ENCODE peak calls at places on chromosomes 3 and 15, in six cellular contexts. P is GM10248, B is neural progenitor cell, H is HFF-Myc, K is AG04449, Z is endothelial cell of umbilical vein. W is an unnamed sample.
A peak's percentile ranks its signal among the peaks of the same experiment; 100 is the strongest.

GRCh38 chr3:134630506-134630905 is 20.3 kb downstream of the KY start:
- DNase-seq in P (no peak), B (no peak), H (no peak), K (no peak), Z (no peak), W (no peak)

GRCh38 chr3:195150194-195151118 is 120.5 kb downstream of the XXYLT1 start:
- DNase-seq in P (peak; percentile 48), B (peak; percentile 54), H (no peak), K (no peak), Z (peak; percentile 99), W (no peak)

GRCh38 chr3:31533169-31533870 is 595 bp downstream of the STT3B start:
- DNase-seq in P (peak; percentile 39), B (peak; percentile 71), H (no peak), K (no peak), Z (peak; percentile 34), W (no peak)

GRCh38 chr3:29693863-29694262 is 413.0 kb downstream of the RBMS3 start:
- DNase-seq in P (no peak), B (peak; percentile 73), H (peak; percentile 77), K (peak; percentile 83), Z (peak; percentile 78), W (peak; percentile 58)

GRCh38 chr3:8152826-8153418 is 348.7 kb upstream of the LMCD1 start:
- DNase-seq in P (no peak), B (no peak), H (no peak), K (no peak), Z (no peak), W (no peak)

GRCh38 chr3:159988617-159989251 is at the start of gene IL12A:
- DNase-seq in P (peak; percentile 91), B (peak; percentile 88), H (no peak), K (no peak), Z (peak; percentile 75), W (peak; percentile 28)

GRCh38 chr3:137970914-137971831 is 38.8 kb upstream of the CLDN18 start:
- DNase-seq in P (peak; percentile 57), B (peak; percentile 88), H (peak; percentile 25), K (no peak), Z (peak; percentile 59), W (peak; percentile 10)

GRCh38 chr3:18420584-18420983 is 4.6 kb downstream of the SATB1 start:
- DNase-seq in P (no peak), B (no peak), H (no peak), K (no peak), Z (no peak), W (no peak)

GRCh38 chr3:72681598-72681997 is 166.6 kb downstream of the SHQ1 start:
- DNase-seq in P (no peak), B (no peak), H (no peak), K (no peak), Z (no peak), W (no peak)

GRCh38 chr3:12187448-12188327 is 29.0 kb upstream of the TIMP4 start:
- DNase-seq in P (peak; percentile 62), B (no peak), H (no peak), K (no peak), Z (peak; percentile 17), W (no peak)

GRCh38 chr3:49780080-49780967 is 6.0 kb downstream of the IP6K1 start:
- DNase-seq in P (no peak), B (no peak), H (no peak), K (no peak), Z (no peak), W (no peak)
- TF ChIP-seq CTCF in P (no peak), B (no peak), H (no peak), K (no peak), Z (no peak), W (no peak)

DNA sequence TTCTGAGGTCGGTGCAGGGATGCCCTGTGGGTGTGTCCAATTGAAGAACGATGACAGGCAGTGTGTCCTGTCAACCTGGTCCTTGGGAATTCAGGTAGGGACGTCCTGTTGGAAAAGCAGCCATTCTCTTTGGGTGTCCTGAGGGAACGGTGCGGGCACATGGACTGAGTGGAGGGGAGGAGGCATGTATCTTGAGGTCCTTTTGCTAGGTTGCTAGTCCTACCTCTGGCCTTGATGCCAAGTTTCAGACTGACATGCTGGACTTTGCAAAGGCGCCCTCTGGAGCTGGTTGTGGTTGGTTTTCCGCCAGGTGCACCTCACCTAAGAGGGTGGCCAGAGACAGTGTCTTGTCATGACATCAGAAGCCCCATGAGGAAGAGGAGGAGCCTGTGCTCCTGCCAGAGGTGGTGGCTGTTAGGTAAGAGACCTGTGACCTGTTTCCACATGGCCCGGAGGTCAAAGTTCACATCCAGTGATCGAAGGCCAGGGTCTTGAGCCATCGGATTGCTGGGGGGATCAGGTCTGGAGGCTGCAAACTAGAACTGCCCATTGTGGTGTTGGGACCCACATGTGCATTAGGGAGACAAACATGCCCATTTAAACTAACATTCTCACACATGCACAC is 106.3 kb downstream of the SNRPN start:
- DNase-seq in P (no peak), B (no peak), H (no peak), K (no peak), Z (no peak), W (no peak)
- TF ChIP-seq CTCF in P (no peak), B (no peak), H (no peak), K (no peak), Z (no peak), W (no peak)

GRCh38 chr15:49229922-49230321 is 59.9 kb downstream of the GALK2 start:
- DNase-seq in P (no peak), B (no peak), H (no peak), K (no peak), Z (no peak), W (no peak)

GRCh38 chr15:49223536-49224274 is 53.7 kb downstream of the GALK2 start:
- DNase-seq in P (no peak), B (no peak), H (no peak), K (no peak), Z (no peak), W (no peak)

GRCh38 chr15:49227602-49228001 is 57.6 kb downstream of the GALK2 start:
- DNase-seq in P (no peak), B (no peak), H (no peak), K (no peak), Z (no peak), W (no peak)

DNA sequence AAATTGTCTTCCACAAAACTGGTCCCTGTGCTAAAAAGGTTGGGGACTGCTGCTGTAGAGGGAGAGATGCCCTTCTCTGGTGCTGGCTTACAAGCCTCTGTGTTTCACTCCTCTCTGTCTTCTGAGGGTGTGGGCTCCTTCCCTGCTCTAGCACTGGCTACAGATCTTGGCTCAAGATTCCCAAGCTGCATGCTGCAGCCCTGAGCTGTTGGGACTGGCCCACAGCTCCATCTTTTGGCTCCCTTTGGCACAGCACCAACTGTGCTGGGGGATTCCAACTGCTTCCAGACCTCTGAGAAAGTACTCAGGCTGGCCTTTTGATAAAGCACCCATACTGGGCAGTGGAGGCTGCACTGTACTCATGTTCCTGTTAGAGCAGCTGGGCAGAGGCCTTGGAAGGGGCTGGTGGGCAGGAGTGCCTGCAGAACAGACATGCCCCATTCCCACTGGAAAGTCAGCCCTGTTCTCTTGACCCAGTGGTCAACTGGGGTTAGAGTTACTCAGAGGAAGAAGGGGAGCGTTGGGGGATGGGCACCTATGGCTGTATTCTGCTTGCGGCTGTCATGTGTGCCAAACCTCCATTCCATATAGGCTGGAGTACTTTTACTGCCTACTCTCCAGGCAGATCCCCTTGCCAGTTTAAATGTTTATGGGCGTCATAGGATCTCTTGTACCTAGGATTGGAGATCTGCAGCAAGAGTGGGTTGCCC is 55.7 kb downstream of the GALK2 start:
- DNase-seq in P (no peak), B (peak; percentile 77), H (no peak), K (no peak), Z (peak; percentile 28), W (no peak)
- TF ChIP-seq CTCF in P (peak; percentile 13), B (peak; percentile 66), H (peak; percentile 24), K (peak; percentile 18), Z (peak; percentile 19), W (no peak)

GRCh38 chr3:37433758-37434157 is 259.4 kb upstream of the LRRFIP2 start:
- DNase-seq in P (no peak), B (no peak), H (no peak), K (no peak), Z (no peak), W (no peak)

DNA sequence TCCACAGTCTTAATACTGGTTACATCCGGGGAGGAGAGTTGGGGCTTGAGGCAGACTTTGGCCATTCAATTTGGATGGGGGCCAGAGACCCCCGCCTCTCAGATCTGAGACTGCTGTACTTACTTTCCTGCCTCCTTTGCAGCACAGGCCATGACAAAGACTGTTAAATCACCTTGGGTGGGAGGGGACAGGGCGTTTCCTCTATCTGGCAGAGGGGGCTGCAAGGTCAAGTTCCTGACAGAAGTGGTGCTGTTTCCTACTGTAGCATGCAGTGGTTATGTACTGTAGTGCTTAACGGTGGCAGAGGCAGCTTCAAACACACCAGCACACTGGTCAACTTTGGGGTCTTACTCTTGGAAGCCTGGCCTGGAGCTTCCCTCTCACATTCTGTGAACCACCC is 261.2 kb upstream of the LRRFIP2 start:
- DNase-seq in P (no peak), B (no peak), H (no peak), K (no peak), Z (no peak), W (no peak)
- TF ChIP-seq CTCF in P (no peak), B (no peak), H (no peak), K (no peak), Z (no peak), W (no peak)

GRCh38 chr15:62068071-62068786 is 1.5 kb downstream of the C2CD4A start:
- DNase-seq in P (peak; percentile 41), B (peak; percentile 80), H (no peak), K (no peak), Z (peak; percentile 60), W (no peak)
- TF ChIP-seq CTCF in P (peak; percentile 3), B (peak; percentile 25), H (peak; percentile 2), K (peak; percentile 20), Z (peak; percentile 4), W (no peak)

DNA sequence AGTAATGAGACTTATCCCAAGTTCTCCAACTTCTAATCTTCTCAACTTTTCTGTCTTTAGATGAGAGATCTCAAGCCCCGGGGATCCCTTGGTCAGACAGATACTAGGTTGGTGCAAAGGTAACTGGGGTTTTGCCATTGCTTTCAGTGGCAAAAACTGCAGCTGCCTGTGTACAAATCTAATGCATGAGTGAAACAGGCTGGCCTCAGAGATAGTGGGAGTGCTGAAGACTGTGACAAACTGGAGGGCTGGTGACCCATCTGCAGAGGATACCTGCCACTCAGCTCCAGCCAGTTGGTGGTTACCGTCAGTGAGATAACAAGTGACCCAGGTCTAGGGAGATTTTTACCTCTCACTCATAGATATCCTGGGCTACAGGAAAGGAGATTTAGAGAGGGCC is 85.7 kb downstream of the RYR3 start:
- DNase-seq in P (no peak), B (no peak), H (no peak), K (no peak), Z (no peak), W (no peak)
- TF ChIP-seq CTCF in P (no peak), B (no peak), H (no peak), K (no peak), Z (no peak), W (no peak)

GRCh38 chr15:72783563-72784232 is at the start of gene ADPGK:
- DNase-seq in P (peak; percentile 97), B (peak; percentile 97), H (peak; percentile 44), K (peak; percentile 57), Z (peak; percentile 94), W (peak; percentile 86)

GRCh38 chr15:72785452-72786243 is 2.1 kb upstream of the ADPGK start:
- DNase-seq in P (no peak), B (no peak), H (no peak), K (peak; percentile 33), Z (no peak), W (peak; percentile 24)

GRCh38 chr15:72782993-72783562 is 480 bp downstream of the ADPGK start:
- DNase-seq in P (peak; percentile 66), B (no peak), H (no peak), K (no peak), Z (no peak), W (no peak)

GRCh38 chr15:72786244-72786641 is 2.7 kb upstream of the ADPGK start:
- DNase-seq in P (no peak), B (no peak), H (no peak), K (no peak), Z (no peak), W (no peak)

GRCh38 chr15:72784233-72784876 is 797 bp upstream of the ADPGK start:
- DNase-seq in P (peak; percentile 55), B (peak; percentile 86), H (peak; percentile 70), K (peak; percentile 37), Z (peak; percentile 87), W (peak; percentile 52)
- TF ChIP-seq CTCF in P (peak; percentile 34), B (peak; percentile 67), H (peak; percentile 52), K (peak; percentile 23), Z (peak; percentile 59), W (peak; percentile 49)